ENCODE peak calls at places on chromosomes 1 and 21, in ten cellular contexts. C is mammary epithelial cell, S is PC-3, M is SK-N-SH, L is mesendoderm, X is fibroblast of lung, A is neuronal stem cell, E is NT2/D1, O is MM.1S, J is IMR-90. V is an unnamed sample.

GRCh38 chr1:196481616-196482015 is 126.6 kb downstream of the KCNT2 start:
- DNase-seq in X (peak), M (no peak), S (peak), O (no peak), J (peak), E (no peak), A (no peak), L (no peak), C (peak), V (no peak)

GRCh38 chr21:44985441-44986401 is 45.9 kb downstream of the SLX9 start:
- DNase-seq in S (no peak), E (no peak), X (no peak), M (peak), L (no peak), O (no peak), C (no peak), A (no peak), J (no peak), V (no peak)

GRCh38 chr1:198764748-198765147 is 125.9 kb downstream of the PTPRC start:
- DNase-seq in S (no peak), E (no peak), A (no peak), X (no peak), C (no peak), M (no peak), O (peak), L (no peak), J (peak), V (no peak)

GRCh38 chr1:116178837-116179236 is 67.6 kb downstream of the MAB21L3 start:
- DNase-seq in O (no peak), M (no peak), C (no peak), J (no peak), A (no peak), S (no peak), E (no peak), L (no peak), X (no peak), V (peak)

GRCh38 chr1:21284206-21285137 is 5.8 kb downstream of the ECE1 start:
- DNase-seq in C (no peak), L (no peak), J (no peak), E (no peak), S (no peak), O (no peak), X (no peak), M (peak), A (no peak), V (no peak)

GRCh38 chr1:15836772-15837669 is 10.5 kb upstream of the SPEN start:
- DNase-seq in X (no peak), S (no peak), C (no peak), J (no peak), A (no peak), L (no peak), O (no peak), E (no peak), M (no peak), V (peak)

GRCh38 chr1:179121159-179121938 is 39.5 kb downstream of the TOR3A start:
- DNase-seq in A (no peak), J (peak), M (peak), X (peak), E (peak), O (peak), C (no peak), S (peak), L (peak), V (peak)

GRCh38 chr1:88685239-88685604 is 1.1 kb downstream of the PKN2 start:
- DNase-seq in C (no peak), E (no peak), A (no peak), S (peak), M (no peak), X (peak), O (peak), J (no peak), L (no peak), V (no peak)

GRCh38 chr1:228347181-228347580 is 59.5 kb downstream of the TRIM11 start:
- DNase-seq in X (no peak), M (no peak), S (no peak), C (no peak), L (no peak), A (no peak), E (no peak), J (no peak), O (no peak), V (no peak)

GRCh38 chr1:41496080-41497055 is 11.9 kb upstream of the EDN2 start:
- DNase-seq in M (no peak), C (peak), E (peak), O (peak), J (peak), A (peak), L (peak), S (peak), X (peak), V (peak)

GRCh38 chr1:3457910-3458621 is 3.6 kb downstream of the ARHGEF16 start:
- DNase-seq in A (no peak), O (no peak), X (no peak), L (no peak), J (no peak), S (no peak), E (no peak), C (no peak), M (no peak), V (peak)

GRCh38 chr1:227308367-227309336 is 9.6 kb downstream of the CDC42BPA start:
- DNase-seq in C (no peak), L (no peak), O (no peak), X (no peak), J (no peak), M (no peak), A (no peak), S (no peak), E (no peak), V (no peak)

GRCh38 chr21:46340998-46341397 is 17.0 kb downstream of the PCNT start:
- DNase-seq in L (no peak), S (no peak), A (no peak), O (no peak), J (no peak), C (no peak), M (no peak), E (no peak), X (no peak), V (no peak)

GRCh38 chr1:177981186-177981585 is 11.3 kb upstream of the SEC16B start:
- DNase-seq in O (no peak), C (no peak), A (no peak), S (no peak), L (no peak), X (no peak), E (no peak), J (no peak), M (no peak), V (no peak)

GRCh38 chr1:19650416-19651140 is 6.5 kb downstream of the NBL1 start:
- DNase-seq in C (no peak), O (no peak), S (no peak), J (no peak), E (no peak), A (no peak), M (peak), L (no peak), X (no peak), V (no peak)

GRCh38 chr21:36909423-36909822 is 57.0 kb downstream of the HLCS start:
- DNase-seq in O (no peak), X (peak), M (no peak), L (no peak), S (no peak), J (peak), E (no peak), C (no peak), A (no peak), V (no peak)

GRCh38 chr1:2344121-2344681 is 47.2 kb downstream of the MORN1 start:
- DNase-seq in A (no peak), E (no peak), O (no peak), X (no peak), C (peak), M (no peak), J (no peak), L (no peak), S (no peak), V (no peak)

GRCh38 chr1:100700586-100700985 is 19.0 kb upstream of the VCAM1 start:
- DNase-seq in S (no peak), M (no peak), A (no peak), X (peak), L (no peak), J (peak), C (no peak), E (no peak), O (no peak), V (no peak)

GRCh38 chr1:86377341-86377740 is 18.8 kb downstream of the ODF2L start:
- DNase-seq in X (no peak), M (no peak), O (no peak), C (no peak), J (no peak), S (no peak), A (no peak), E (no peak), L (peak), V (no peak)

GRCh38 chr1:46333300-46334029 is 7.1 kb upstream of the NSUN4 start:
- DNase-seq in C (peak), L (peak), J (peak), M (peak), X (peak), S (peak), A (no peak), O (peak), E (peak), V (peak)

GRCh38 chr1:25617626-25618432 is 1.2 kb downstream of the MAN1C1 start:
- DNase-seq in L (peak), J (no peak), O (no peak), E (no peak), A (no peak), S (no peak), M (peak), C (no peak), X (no peak), V (no peak)

GRCh38 chr1:214551436-214552173 is at the start of gene PTPN14:
- DNase-seq in O (no peak), C (peak), J (peak), S (peak), E (peak), X (peak), M (peak), L (peak), A (peak), V (peak)

GRCh38 chr1:247407978-247408560 is 7.9 kb upstream of the NLRP3 start:
- DNase-seq in X (no peak), J (no peak), E (no peak), A (no peak), O (no peak), S (no peak), M (no peak), L (no peak), C (no peak), V (no peak)
- H3K9ac ChIP-seq in X (no peak), J (no peak), E (no peak), A (no peak), O (no peak), S (no peak), M (no peak), L (no peak), C (no peak), V (no peak)

DNA sequence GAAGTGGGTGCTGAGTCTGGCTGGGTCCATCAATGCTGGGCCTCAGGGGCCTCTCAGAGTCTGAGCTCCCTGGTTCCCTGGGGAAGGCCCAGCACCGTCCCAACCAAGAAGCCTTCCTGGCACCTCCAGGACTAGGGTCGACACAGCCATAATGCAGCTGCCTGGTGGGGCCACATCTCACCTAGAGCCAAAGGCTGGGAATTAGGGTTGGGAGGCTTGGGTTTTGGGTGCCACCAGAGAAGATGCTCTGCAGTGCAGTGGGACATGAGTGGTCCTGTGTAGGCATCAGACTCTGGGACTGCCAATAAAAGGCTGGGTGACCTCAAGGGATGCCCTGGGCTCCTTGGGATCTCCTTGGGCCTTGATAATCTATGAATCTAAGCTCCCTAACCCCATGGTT is 2.5 kb downstream of the MYBPH start:
- DNase-seq in O (no peak), E (no peak), L (no peak), S (no peak), M (no peak), A (no peak), X (no peak), J (no peak), C (no peak), V (no peak)
- H3K9ac ChIP-seq in O (no peak), E (peak), L (no peak), S (no peak), M (no peak), A (no peak), X (no peak), J (no peak), C (no peak), V (no peak)

DNA sequence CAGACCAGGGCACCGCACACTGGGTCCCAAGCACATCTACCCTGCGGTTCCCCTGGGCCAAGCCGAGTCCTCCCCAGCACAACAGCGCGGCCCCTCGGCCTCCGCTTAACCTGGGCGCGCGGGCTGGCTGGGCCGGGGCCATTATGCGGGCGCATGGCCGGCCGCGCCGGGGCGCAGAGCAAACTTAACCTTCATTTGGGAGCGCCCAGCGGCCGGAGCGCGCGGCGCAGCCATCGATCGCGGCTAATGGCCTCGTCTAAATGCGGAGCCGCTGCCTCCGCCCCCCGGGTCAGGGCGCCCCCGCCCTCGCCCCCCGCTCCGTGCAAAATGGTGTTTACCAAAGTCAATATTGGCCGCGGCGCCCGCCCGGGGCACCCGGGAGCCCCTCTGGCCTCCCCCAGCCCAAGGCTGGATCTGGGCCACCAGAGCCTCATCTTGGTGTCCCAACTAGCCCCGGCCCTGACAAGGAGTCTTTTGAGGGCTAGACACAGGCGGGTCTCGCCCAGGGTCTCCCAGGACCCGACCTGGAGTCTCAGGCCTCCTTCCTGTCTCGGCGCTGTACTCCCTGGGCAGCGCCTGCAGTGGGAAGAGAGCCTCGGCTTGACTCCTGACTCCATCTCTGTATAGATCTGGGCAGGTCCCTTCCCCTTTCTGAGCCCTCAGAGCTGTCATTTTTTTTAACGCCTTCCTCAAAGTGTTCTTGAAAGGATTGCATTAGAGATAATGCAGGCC is 272.0 kb downstream of the TRABD2B start:
- DNase-seq in X (no peak), L (peak), J (no peak), M (peak), E (no peak), S (peak), A (no peak), C (no peak), O (no peak), V (peak)
- H3K9ac ChIP-seq in X (no peak), L (peak), J (no peak), M (no peak), E (peak), S (no peak), A (no peak), C (no peak), O (no peak), V (no peak)

GRCh38 chr1:103309761-103310160 is 201.4 kb upstream of the COL11A1 start:
- DNase-seq in M (no peak), L (no peak), C (no peak), S (no peak), A (no peak), J (no peak), X (no peak), E (no peak), O (no peak), V (no peak)
- H3K9ac ChIP-seq in M (no peak), L (no peak), C (no peak), S (no peak), A (no peak), J (no peak), X (no peak), E (no peak), O (no peak), V (no peak)

GRCh38 chr1:9078949-9079500 is 9.6 kb upstream of the SLC2A5 start:
- DNase-seq in J (no peak), S (no peak), L (no peak), M (no peak), O (no peak), E (no peak), X (no peak), A (no peak), C (no peak), V (no peak)
- H3K9ac ChIP-seq in J (no peak), S (peak), L (no peak), M (no peak), O (no peak), E (no peak), X (no peak), A (no peak), C (no peak), V (no peak)

GRCh38 chr1:112716133-112716720 is 1.1 kb upstream of the PPM1J start:
- DNase-seq in M (peak), X (peak), J (peak), L (peak), C (peak), E (peak), A (peak), S (peak), O (peak), V (peak)

GRCh38 chr1:112713466-112714312 is 1.4 kb downstream of the PPM1J start:
- DNase-seq in M (no peak), A (no peak), L (peak), X (no peak), O (no peak), J (no peak), C (no peak), S (no peak), E (no peak), V (no peak)

GRCh38 chr1:112717263-112717662 is 2.1 kb upstream of the PPM1J start:
- DNase-seq in M (no peak), A (no peak), S (no peak), J (no peak), C (no peak), L (peak), O (no peak), E (no peak), X (no peak), V (no peak)

GRCh38 chr1:112714313-112715263 is 544 bp downstream of the PPM1J start:
- DNase-seq in C (no peak), O (no peak), M (peak), J (no peak), S (peak), E (no peak), A (no peak), X (no peak), L (no peak), V (peak)

DNA sequence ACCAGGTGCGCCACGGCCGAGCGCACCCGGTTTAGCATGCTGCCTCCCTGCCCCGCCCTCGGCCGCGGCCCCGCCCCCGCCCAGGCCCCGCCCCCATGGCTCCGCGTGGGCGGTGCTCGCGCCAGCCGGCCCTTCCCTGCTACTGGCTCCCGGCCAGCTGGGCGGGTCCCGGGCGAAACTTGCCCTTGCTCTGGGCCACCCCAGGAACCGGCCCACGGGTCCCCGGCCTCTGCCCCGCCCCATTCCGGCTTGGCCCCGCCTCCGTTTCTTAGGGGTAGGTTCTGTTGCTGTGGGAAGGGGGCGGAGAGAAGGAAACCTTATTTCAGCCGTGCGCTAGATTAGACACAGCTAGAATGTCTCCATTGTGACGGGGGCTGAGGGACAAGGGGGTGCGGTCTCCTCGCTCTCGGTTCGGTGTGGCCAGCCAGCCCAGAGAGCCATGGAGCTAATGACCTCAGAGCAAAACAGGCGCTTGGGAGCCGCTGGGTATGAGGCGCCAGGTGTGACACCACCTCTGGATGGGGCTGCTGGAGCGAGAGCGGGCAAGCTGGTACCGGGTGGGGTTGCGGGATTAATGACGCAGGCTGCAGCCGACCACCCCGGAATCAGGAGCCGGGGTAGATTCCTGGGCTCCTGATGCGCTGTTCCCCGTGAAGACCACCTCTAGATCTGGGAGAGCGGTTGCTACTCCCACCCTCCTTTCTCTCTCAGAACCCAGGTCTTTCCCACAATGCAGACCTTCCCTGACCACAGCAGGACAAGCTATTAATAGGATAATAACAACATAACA is at the start of gene PPM1J:
- DNase-seq in M (peak), S (peak), X (peak), E (peak), C (peak), O (peak), A (peak), J (peak), L (peak), V (peak)
- H3K9ac ChIP-seq in M (peak), S (peak), X (peak), E (peak), C (peak), O (no peak), A (peak), J (peak), L (peak), V (peak)

DNA sequence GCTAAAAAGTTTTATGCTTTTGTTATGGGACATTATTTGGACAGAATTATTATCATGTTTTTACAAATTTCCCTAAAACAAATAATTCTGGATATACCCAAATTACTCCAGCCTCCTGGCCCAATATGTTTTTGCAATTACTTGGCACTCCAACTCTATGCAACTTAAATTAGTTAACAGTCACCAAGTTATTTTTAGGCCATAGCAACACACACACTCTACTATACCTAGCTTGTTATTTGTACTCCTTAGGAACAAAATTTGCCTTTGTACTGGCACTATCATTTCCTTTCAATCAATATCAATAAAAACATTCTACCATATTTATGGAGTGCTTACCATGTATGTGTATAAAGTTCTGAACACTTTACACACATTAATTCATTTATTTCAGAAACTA is 7.7 kb downstream of the DUSP10 start:
- DNase-seq in J (no peak), L (no peak), A (no peak), C (no peak), O (no peak), X (no peak), S (no peak), E (no peak), M (no peak), V (no peak)
- H3K9ac ChIP-seq in J (no peak), L (no peak), A (no peak), C (no peak), O (no peak), X (no peak), S (no peak), E (no peak), M (no peak), V (no peak)

DNA sequence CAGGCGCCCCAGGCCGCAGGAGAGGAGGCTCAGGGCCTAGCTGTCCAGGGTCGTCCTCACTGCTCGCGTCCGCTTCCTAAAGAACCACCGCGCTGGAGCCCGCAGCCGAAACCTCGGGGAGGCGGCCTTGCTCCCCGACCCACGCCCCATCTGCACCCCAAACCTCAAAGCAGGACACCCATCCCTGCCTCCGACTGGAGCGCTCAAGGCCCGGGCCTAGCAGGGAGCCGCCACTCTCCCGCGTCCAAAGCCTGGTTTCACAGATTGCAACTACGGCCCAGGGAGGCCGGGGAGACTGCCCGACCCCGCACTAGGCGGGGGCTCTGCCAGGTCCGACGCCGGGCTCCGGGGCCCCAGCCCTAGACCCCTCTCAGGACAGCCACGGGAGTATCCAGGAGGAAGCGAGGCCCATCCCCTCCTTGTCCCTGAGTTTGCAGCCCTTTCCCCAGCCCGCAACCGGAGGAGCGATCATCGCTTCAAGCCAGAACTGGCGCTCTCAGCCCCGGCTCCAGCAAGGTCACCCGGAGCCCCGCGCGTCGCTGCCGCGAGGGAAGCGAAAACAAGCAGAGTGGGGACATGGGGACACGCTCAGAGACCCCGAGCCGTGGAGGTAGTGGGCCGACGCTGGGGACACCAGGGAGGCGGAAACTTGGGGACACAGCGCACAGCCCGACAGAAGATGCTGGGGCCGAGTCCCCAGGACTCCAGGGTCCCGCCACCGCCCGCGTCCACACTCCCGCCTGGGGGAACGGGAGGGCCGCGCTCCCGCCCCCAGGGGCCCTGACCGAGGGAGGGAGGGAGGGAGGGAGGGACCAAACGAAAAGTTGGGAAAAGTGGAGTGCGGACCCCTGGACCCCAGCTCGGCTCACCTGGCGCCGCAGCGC is 474 bp downstream of the TMEM200B start:
- DNase-seq in C (no peak), A (peak), S (no peak), M (peak), L (peak), E (no peak), O (no peak), J (peak), X (peak), V (no peak)
- H3K9ac ChIP-seq in C (no peak), A (peak), S (peak), M (no peak), L (peak), E (peak), O (no peak), J (peak), X (peak), V (peak)